ENCODE peak calls at places on chromosomes 6 and 20, in four cellular contexts. F is GM12878, X is HepG2, N is H1. Z is an unnamed sample.

GRCh38 chr6:63805808-63806572 is 170.4 kb downstream of the PHF3 start:
- DNase-seq in F (no peak), X (peak), N (no peak), Z (peak)

GRCh38 chr6:52362443-52363221 is 681 bp downstream of the PAQR8 start:
- DNase-seq in F (no peak), X (no peak), N (peak), Z (peak)

GRCh38 chr20:9617062-9617461 is 102.7 kb downstream of the LAMP5 start:
- DNase-seq in F (no peak), X (peak), N (peak), Z (peak)

GRCh38 chr6:80520195-80520594 is 413.7 kb downstream of the BCKDHB start:
- DNase-seq in F (no peak), X (no peak), N (no peak), Z (no peak)

GRCh38 chr6:28142446-28142845 is 763 bp downstream of the ZKSCAN8 start:
- DNase-seq in F (no peak), X (no peak), N (no peak), Z (no peak)

GRCh38 chr6:48111575-48111974 is 578 bp upstream of the PTCHD4 start:
- DNase-seq in F (no peak), X (no peak), N (no peak), Z (no peak)

GRCh38 chr20:60658661-60659060 is 593.4 kb upstream of the CDH4 start:
- DNase-seq in F (no peak), X (no peak), N (no peak), Z (no peak)

GRCh38 chr6:79762370-79762769 is 131.2 kb downstream of the SH3BGRL2 start:
- DNase-seq in F (no peak), X (no peak), N (no peak), Z (no peak)

GRCh38 chr6:3913077-3913957 is 64.1 kb downstream of the FAM50B start:
- DNase-seq in F (no peak), X (peak), N (peak), Z (no peak)

GRCh38 chr20:30168025-30168799 is 1089.3 kb upstream of the DEFB115 start:
- DNase-seq in F (no peak), X (no peak), N (no peak), Z (peak)

GRCh38 chr6:97524846-97525245 is 241.8 kb upstream of the MMS22L start:
- DNase-seq in F (no peak), X (no peak), N (peak), Z (no peak)

GRCh38 chr20:47610247-47610944 is 108.7 kb downstream of the NCOA3 start:
- DNase-seq in F (peak), X (no peak), N (no peak), Z (no peak)

GRCh38 chr20:62759981-62760431 is 36.3 kb upstream of the MRGBP start:
- DNase-seq in F (no peak), X (no peak), N (no peak), Z (no peak)

GRCh38 chr6:161168281-161168891 is 105.5 kb downstream of the AGPAT4 start:
- DNase-seq in F (no peak), X (no peak), N (no peak), Z (peak)
- TF ChIP-seq TCF12 in F (no peak), X (no peak), N (no peak), Z (peak)

GRCh38 chr6:36888115-36888643 is 2.4 kb downstream of the C6orf89 start:
- DNase-seq in F (no peak), X (no peak), N (no peak), Z (no peak)
- TF ChIP-seq TCF12 in F (no peak), X (no peak), N (no peak), Z (no peak)

DNA sequence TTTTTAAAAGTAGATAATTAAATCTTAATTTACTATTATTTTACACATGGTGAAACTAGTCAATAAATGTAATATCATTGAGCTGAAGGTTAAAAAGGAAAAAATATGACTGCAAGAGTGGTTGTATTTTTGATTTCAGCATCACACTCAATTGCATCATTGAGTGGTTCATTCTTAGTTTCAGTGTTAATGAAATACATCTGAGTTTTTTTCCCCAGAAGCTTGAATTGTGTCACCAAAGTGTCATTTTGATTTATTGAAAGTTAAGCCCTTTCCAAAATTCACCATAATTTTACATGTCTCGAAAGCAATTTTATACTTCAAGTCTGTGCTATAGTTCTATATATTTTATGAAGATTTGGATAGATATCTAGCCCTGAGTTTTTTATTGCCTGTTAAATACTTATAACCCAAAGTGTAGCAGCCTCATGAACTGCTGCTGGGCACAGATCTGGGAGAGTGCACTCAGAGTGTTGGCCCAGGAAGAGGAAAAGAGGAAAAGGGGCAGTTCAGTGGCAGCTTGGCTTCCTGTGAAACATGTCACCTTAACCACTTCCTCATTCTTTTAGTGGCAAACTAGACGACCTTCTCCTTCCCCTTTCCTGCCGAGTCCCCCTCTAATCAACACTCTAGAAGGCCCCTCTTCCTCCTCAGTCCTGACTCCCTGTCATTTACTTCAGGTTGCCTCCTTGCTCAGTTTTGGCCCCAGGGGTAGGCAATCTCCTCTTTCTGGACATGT is 140.7 kb downstream of the ESR1 start:
- DNase-seq in F (no peak), X (no peak), N (no peak), Z (no peak)
- TF ChIP-seq TCF12 in F (no peak), X (no peak), N (no peak), Z (no peak)

GRCh38 chr6:135575629-135576028 is 78.1 kb upstream of the AHI1 start:
- DNase-seq in F (no peak), X (no peak), N (no peak), Z (no peak)

GRCh38 chr6:135572051-135572450 is 74.5 kb upstream of the AHI1 start:
- DNase-seq in F (no peak), X (no peak), N (no peak), Z (no peak)

GRCh38 chr6:135577059-135577538 is 79.6 kb upstream of the AHI1 start:
- DNase-seq in F (peak), X (no peak), N (no peak), Z (no peak)

GRCh38 chr6:135578976-135579375 is 81.4 kb upstream of the AHI1 start:
- DNase-seq in F (no peak), X (no peak), N (no peak), Z (no peak)

GRCh38 chr6:135576055-135576454 is 78.5 kb upstream of the AHI1 start:
- DNase-seq in F (no peak), X (no peak), N (no peak), Z (no peak)
- TF ChIP-seq TCF12 in F (no peak), X (no peak), N (no peak), Z (no peak)

GRCh38 chr20:33686008-33686983 is at the start of gene E2F1:
- DNase-seq in F (peak), X (peak), N (peak), Z (peak)
- TF ChIP-seq TCF12 in F (no peak), X (no peak), N (no peak), Z (no peak)

DNA sequence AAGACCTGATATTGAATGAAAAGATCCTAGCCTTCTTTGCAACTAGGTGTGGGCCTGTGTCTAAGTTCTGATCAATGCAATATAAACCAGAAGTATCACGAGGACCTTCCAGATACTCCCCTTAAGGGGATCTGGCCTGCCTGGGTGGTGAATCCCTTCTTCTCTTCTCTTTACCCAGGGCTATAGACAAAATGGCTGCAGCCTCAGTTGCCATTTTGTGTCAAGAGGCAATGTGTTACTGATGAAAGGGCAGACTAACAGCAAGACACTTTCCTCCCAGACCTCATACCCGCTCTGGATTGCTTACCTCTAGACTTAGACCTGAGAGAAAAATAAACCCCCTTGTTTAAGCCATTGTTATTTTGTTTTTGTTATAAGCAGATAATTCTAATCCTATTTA is 84.5 kb upstream of the CHD6 start:
- DNase-seq in F (no peak), X (no peak), N (no peak), Z (no peak)
- TF ChIP-seq TCF12 in F (no peak), X (no peak), N (no peak), Z (no peak)

GRCh38 chr6:98833101-98834059 is 994 bp upstream of the POU3F2 start:
- DNase-seq in F (no peak), X (no peak), N (peak), Z (peak)

GRCh38 chr6:98834060-98835031 is at the start of gene POU3F2:
- DNase-seq in F (no peak), X (peak), N (peak), Z (peak)

GRCh38 chr6:98835149-98836024 is 1.0 kb downstream of the POU3F2 start:
- DNase-seq in F (no peak), X (no peak), N (peak), Z (peak)

GRCh38 chr6:98831057-98832031 is 3.0 kb upstream of the POU3F2 start:
- DNase-seq in F (no peak), X (no peak), N (peak), Z (peak)

DNA sequence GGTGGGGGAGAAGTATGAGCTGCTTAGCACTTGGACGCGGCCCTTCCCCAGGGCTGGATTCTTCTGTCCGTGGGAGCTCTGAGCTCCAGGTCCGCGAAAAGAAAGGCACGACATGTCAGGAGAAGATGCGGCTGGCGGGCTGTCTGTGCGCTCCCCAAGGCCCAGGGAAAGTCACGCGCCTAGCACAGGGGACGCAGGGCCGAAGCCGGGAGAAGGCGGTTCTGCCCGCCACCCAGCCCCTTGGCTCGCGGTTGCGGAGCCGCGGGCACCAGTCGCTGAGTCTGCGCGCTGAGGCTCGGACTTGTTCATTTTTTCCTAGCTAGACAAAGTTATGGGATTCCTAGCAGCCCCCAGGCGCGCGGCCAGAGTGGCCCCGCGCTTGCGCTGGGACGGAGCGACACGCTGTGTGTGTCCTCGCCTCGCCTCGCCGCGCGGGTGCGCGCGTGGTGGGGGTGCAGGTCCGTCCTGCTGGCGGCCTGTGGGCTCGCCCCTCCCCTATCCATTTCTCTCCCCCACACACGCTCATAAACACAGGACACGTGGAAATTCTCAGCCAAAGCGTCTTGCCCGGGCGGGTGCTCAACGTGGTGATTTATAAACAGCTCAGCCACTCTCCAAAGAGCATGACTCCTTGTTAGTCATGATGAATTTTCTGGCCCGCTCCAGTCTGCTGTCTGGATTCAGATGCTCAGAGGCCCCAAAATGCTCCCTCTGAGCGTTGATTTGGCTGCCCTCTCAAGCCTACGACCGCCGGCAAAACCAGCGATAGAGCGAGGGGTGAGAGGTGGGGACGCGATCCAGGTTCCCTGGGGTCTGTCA is 1.9 kb upstream of the POU3F2 start:
- DNase-seq in F (no peak), X (no peak), N (no peak), Z (peak)
- TF ChIP-seq TCF12 in F (no peak), X (no peak), N (no peak), Z (peak)

DNA sequence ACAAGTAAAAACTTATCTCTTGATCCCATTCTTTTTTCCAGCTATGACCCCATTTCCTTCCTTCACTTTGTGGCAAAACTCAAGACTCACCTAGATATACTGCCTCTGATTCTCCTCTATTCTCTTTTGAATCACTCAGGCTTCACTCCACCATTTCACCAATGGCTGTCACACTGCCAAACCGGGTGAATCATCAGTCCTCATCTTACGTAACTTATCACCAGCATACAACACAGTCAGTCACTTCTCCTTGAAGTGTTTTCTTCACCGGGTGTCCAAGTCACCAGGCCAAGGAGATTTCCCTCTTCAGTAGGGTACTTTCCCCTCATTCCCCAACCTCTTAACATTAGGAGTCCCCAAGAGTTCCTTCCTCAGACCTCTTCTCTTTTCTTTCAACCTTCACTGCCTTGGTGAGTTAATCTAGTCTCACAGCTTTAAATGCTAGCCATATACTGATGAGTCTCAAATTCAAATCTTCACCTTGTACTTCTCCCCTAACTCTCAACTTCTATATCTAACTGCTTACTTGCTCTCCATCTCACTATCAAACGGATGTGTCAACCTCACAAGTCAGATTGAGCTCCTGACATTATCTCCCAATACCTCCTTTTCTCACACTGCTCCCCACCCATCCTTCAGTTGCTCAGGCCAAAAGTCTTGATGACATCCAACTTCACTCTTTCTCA is 6.0 kb downstream of the TMEM242 start:
- DNase-seq in F (no peak), X (peak), N (no peak), Z (no peak)
- TF ChIP-seq TCF12 in F (no peak), X (no peak), N (no peak), Z (no peak)